ENCODE peak calls at places on chromosomes 12 and 14, in six cellular contexts. C, U, R, V, A and P are unnamed samples.

GRCh38 chr14:91931478-91932088 is 15.9 kb downstream of the FBLN5 start:
- DNase-seq in A (no peak), U (no peak), V (no peak), C (no peak), R (no peak), P (no peak)

GRCh38 chr14:102806447-102806846 is 29.2 kb downstream of the TRAF3 start:
- DNase-seq in C (no peak), A (no peak), U (no peak), R (no peak), V (no peak), P (no peak)

GRCh38 chr14:100547633-100548294 is 39.5 kb downstream of the BEGAIN start:
- DNase-seq in R (no peak), V (peak), C (no peak), U (peak), A (peak), P (peak)

GRCh38 chr12:44503329-44503728 is 372.8 kb downstream of the NELL2 start:
- DNase-seq in U (no peak), C (no peak), R (no peak), A (no peak), V (no peak), P (no peak)

GRCh38 chr12:1481919-1482318 is 112.5 kb downstream of the FBXL14 start:
- DNase-seq in A (no peak), V (no peak), R (no peak), C (no peak), U (no peak), P (no peak)

GRCh38 chr14:100110801-100111200 is 45.6 kb downstream of the EVL start:
- DNase-seq in C (no peak), U (no peak), A (no peak), R (no peak), V (no peak), P (peak)

GRCh38 chr14:105927094-105927475 is 400.7 kb downstream of the TMEM121 start:
- DNase-seq in A (no peak), R (no peak), V (no peak), C (no peak), U (no peak), P (no peak)

GRCh38 chr12:94074970-94075695 is 73.2 kb upstream of the PLXNC1 start:
- DNase-seq in R (no peak), A (peak), U (peak), C (peak), V (peak), P (peak)

GRCh38 chr14:24367506-24368214 is at the start of gene NFATC4:
- DNase-seq in V (peak), R (no peak), U (peak), A (peak), C (peak), P (peak)